ENCODE peak calls at places on chromosomes 2 and 18, in ten cellular contexts. J, N, I, E, M, S, G, K, F and C are unnamed samples.

GRCh38 chr2:103734911-103735310 is 973.1 kb downstream of the TMEM182 start:
- DNase-seq in M (no peak), N (no peak), E (no peak), J (no peak), K (no peak), G (no peak), F (no peak), S (no peak), I (no peak), C (no peak)

GRCh38 chr2:53768233-53768542 is 584 bp downstream of the CHAC2 start:
- DNase-seq in E (no peak), N (no peak), K (peak; percentile 48), M (no peak), G (peak; percentile 32), F (no peak), J (peak; percentile 46), S (no peak), I (peak; percentile 60), C (peak; percentile 4)

GRCh38 chr2:184444217-184444616 is 154.1 kb upstream of the ZNF804A start:
- DNase-seq in K (no peak), I (no peak), J (no peak), S (no peak), G (no peak), F (peak; percentile 28), M (peak; percentile 18), E (no peak), N (no peak), C (no peak)

GRCh38 chr18:28801876-28802275 is 624.9 kb upstream of the CDH2 start:
- DNase-seq in J (no peak), F (no peak), E (no peak), G (no peak), S (no peak), I (no peak), N (no peak), M (no peak), K (no peak), C (no peak)

GRCh38 chr18:24801011-24801410 is 340.6 kb downstream of the HRH4 start:
- DNase-seq in G (no peak), M (no peak), N (no peak), K (no peak), J (no peak), I (no peak), S (no peak), E (no peak), F (no peak), C (no peak)

GRCh38 chr2:153787612-153788011 is 84.1 kb upstream of the GALNT13 start:
- DNase-seq in I (no peak), S (no peak), M (no peak), N (no peak), F (no peak), K (no peak), G (no peak), J (no peak), E (no peak), C (no peak)

GRCh38 chr2:158724803-158725271 is 70.3 kb upstream of the DAPL1 start:
- DNase-seq in G (no peak), N (no peak), E (no peak), I (no peak), F (no peak), K (no peak), S (no peak), M (no peak), J (no peak), C (no peak)

GRCh38 chr2:238528953-238529781 is 102.4 kb downstream of the ASB1 start:
- DNase-seq in M (no peak), J (peak; percentile 11), I (no peak), E (peak; percentile 71), K (no peak), F (no peak), S (peak; percentile 25), G (no peak), N (no peak), C (peak; percentile 50)

GRCh38 chr2:139835101-139835500 is 1054.9 kb upstream of the NXPH2 start:
- DNase-seq in N (no peak), J (no peak), F (no peak), S (no peak), I (no peak), E (no peak), G (no peak), M (no peak), K (no peak), C (no peak)

GRCh38 chr2:241842067-241842415 is 16.7 kb downstream of the PDCD1 start:
- DNase-seq in J (no peak), N (no peak), E (no peak), F (no peak), M (no peak), S (no peak), K (no peak), I (no peak), G (no peak), C (no peak)

GRCh38 chr2:121219866-121220265 is 65.1 kb downstream of the TFCP2L1 start:
- DNase-seq in F (no peak), K (no peak), M (no peak), G (no peak), J (no peak), S (no peak), N (no peak), I (no peak), E (no peak), C (no peak)

GRCh38 chr2:224948859-224949258 is 93.4 kb downstream of the DOCK10 start:
- DNase-seq in N (no peak), I (no peak), E (peak; percentile 48), S (no peak), M (no peak), G (no peak), J (peak; percentile 69), F (no peak), K (no peak), C (no peak)

GRCh38 chr2:205734436-205734835 is 52.1 kb downstream of the NRP2 start:
- DNase-seq in E (peak; percentile 88), F (peak; percentile 60), G (no peak), J (peak; percentile 93), I (no peak), S (no peak), M (no peak), K (no peak), N (no peak), C (no peak)

GRCh38 chr18:36947820-36948348 is 119.0 kb downstream of the KIAA1328 start:
- DNase-seq in G (no peak), M (no peak), J (no peak), N (no peak), I (no peak), K (no peak), E (no peak), F (no peak), S (no peak), C (no peak)

GRCh38 chr18:12750708-12751502 is 48.1 kb downstream of the PSMG2 start:
- DNase-seq in S (no peak), M (no peak), E (no peak), N (no peak), K (no peak), G (no peak), I (no peak), J (no peak), F (no peak), C (no peak)

GRCh38 chr2:48531141-48531648 is 1.2 kb downstream of the STON1 start:
- DNase-seq in F (no peak), I (peak; percentile 41), G (no peak), K (peak; percentile 7), E (peak; percentile 91), J (peak; percentile 85), N (no peak), M (no peak), S (no peak), C (no peak)

GRCh38 chr2:48712151-48712550 is 43.4 kb downstream of the LHCGR start:
- DNase-seq in K (no peak), G (no peak), E (no peak), N (no peak), M (no peak), F (no peak), I (no peak), J (no peak), S (no peak), C (no peak)

GRCh38 chr2:138732651-138733050 is 47.5 kb downstream of the NXPH2 start:
- DNase-seq in G (no peak), E (no peak), F (no peak), J (no peak), M (no peak), N (no peak), I (no peak), S (no peak), K (no peak), C (no peak)

GRCh38 chr2:207471261-207471660 is 58.5 kb upstream of the CREB1 start:
- DNase-seq in N (no peak), I (no peak), M (no peak), K (no peak), S (no peak), J (no peak), G (no peak), F (no peak), E (no peak), C (no peak)

GRCh38 chr2:233301811-233302210 is 5.8 kb upstream of the SAG start:
- DNase-seq in E (no peak), N (no peak), G (no peak), S (no peak), M (no peak), K (no peak), I (no peak), J (no peak), F (no peak), C (no peak)

GRCh38 chr18:35939166-35939565 is 33.3 kb upstream of the RMP24 start:
- DNase-seq in N (no peak), G (no peak), E (no peak), M (no peak), J (peak; percentile 15), S (no peak), I (no peak), K (peak; percentile 35), F (no peak), C (no peak)

GRCh38 chr2:211248841-211249240 is 692.4 kb downstream of the CPS1 start:
- DNase-seq in S (no peak), K (no peak), G (no peak), J (no peak), N (no peak), I (no peak), M (no peak), E (no peak), F (no peak), C (no peak)

GRCh38 chr2:241067501-241068135 is 34.5 kb downstream of the MTERF4 start:
- DNase-seq in F (no peak), S (no peak), M (no peak), K (no peak), J (no peak), G (no peak), N (no peak), I (no peak), E (no peak), C (no peak)

GRCh38 chr2:171824086-171824485 is 70.0 kb downstream of the SLC25A12 start:
- DNase-seq in M (no peak), S (no peak), G (no peak), J (peak; percentile 74), E (no peak), I (no peak), F (no peak), N (no peak), K (no peak), C (no peak)

GRCh38 chr2:169464508-169465386 is 14.5 kb upstream of the BBS5 start:
- DNase-seq in J (no peak), I (no peak), K (no peak), M (no peak), S (no peak), E (no peak), G (no peak), N (no peak), F (no peak), C (no peak)

GRCh38 chr2:139721454-139721995 is 941.3 kb upstream of the NXPH2 start:
- DNase-seq in S (no peak), I (peak; percentile 86), K (no peak), G (no peak), M (no peak), E (no peak), N (no peak), F (no peak), J (no peak), C (no peak)